ENCODE peak calls at places on chromosomes 16 and 17, in seven cellular contexts. X is CD8-positive, alpha-beta T cell; A is spleen; P is heart right ventricle; S is AG04450; F is CD4-positive, alpha-beta memory T cell; C is aorta. E is an unnamed sample.

GRCh38 chr16:85651822-85652430 is 36.8 kb downstream of the GINS2 start:
- DNase-seq in X (no peak), A (no peak), P (peak), S (no peak), F (peak), C (no peak), E (peak)

GRCh38 chr16:67537270-67537635 is 8.6 kb downstream of the RIPOR1 start:
- DNase-seq in X (no peak), A (peak), P (peak), S (no peak), F (peak), C (peak), E (peak)

GRCh38 chr17:42521666-42522262 is 14.3 kb upstream of the NAGLU start:
- DNase-seq in X (no peak), A (peak), P (no peak), S (no peak), F (no peak), C (peak), E (no peak)

GRCh38 chr17:43341705-43342600 is 56.8 kb upstream of the ARL4D start:
- DNase-seq in X (no peak), A (no peak), P (no peak), S (no peak), F (no peak), C (no peak), E (no peak)

GRCh38 chr17:83037084-83037950 is 42.1 kb upstream of the METRNL start:
- DNase-seq in X (no peak), A (peak), P (no peak), S (no peak), F (no peak), C (no peak), E (no peak)

GRCh38 chr17:34639706-34640425 is 60.5 kb downstream of the TMEM132E start:
- DNase-seq in X (no peak), A (no peak), P (no peak), S (no peak), F (no peak), C (no peak), E (no peak)

GRCh38 chr16:27123795-27124194 is 57.1 kb downstream of the C16orf82 start:
- DNase-seq in X (no peak), A (no peak), P (no peak), S (no peak), F (no peak), C (no peak), E (no peak)

GRCh38 chr16:48498761-48499600 is 111.0 kb downstream of the N4BP1 start:
- DNase-seq in X (no peak), A (peak), P (no peak), S (no peak), F (no peak), C (no peak), E (no peak)

GRCh38 chr16:4489030-4489429 is 12.8 kb downstream of the HMOX2 start:
- DNase-seq in X (no peak), A (no peak), P (no peak), S (peak), F (no peak), C (no peak), E (no peak)

GRCh38 chr16:81004646-81005353 is 1.9 kb downstream of the CMC2 start:
- DNase-seq in X (no peak), A (no peak), P (no peak), S (peak), F (peak), C (no peak), E (no peak)

GRCh38 chr16:15482068-15482747 is 47.8 kb downstream of the BMERB1 start:
- DNase-seq in X (no peak), A (no peak), P (no peak), S (peak), F (no peak), C (peak), E (no peak)

GRCh38 chr16:81357711-81358270 is 43.0 kb downstream of the GAN start:
- DNase-seq in X (no peak), A (no peak), P (no peak), S (no peak), F (no peak), C (no peak), E (no peak)

GRCh38 chr17:44540246-44541084 is 16.8 kb upstream of the FZD2 start:
- DNase-seq in X (no peak), A (no peak), P (no peak), S (no peak), F (no peak), C (no peak), E (no peak)

GRCh38 chr17:44541884-44542581 is 15.3 kb upstream of the FZD2 start:
- DNase-seq in X (no peak), A (no peak), P (no peak), S (no peak), F (no peak), C (no peak), E (no peak)

GRCh38 chr17:44546711-44547606 is 10.3 kb upstream of the FZD2 start:
- DNase-seq in X (no peak), A (no peak), P (no peak), S (no peak), F (no peak), C (no peak), E (no peak)

GRCh38 chr17:44543905-44544523 is 13.3 kb upstream of the FZD2 start:
- DNase-seq in X (no peak), A (no peak), P (no peak), S (no peak), F (no peak), C (no peak), E (no peak)

GRCh38 chr17:44543213-44543904 is 13.9 kb upstream of the FZD2 start:
- DNase-seq in X (no peak), A (no peak), P (no peak), S (peak), F (no peak), C (no peak), E (no peak)
- H3K27ac ChIP-seq in X (no peak), A (no peak), P (no peak), S (peak), F (no peak), C (peak), E (peak)

GRCh38 chr17:22512057-22512456 is 819.7 kb downstream of the KCNJ18 start:
- DNase-seq in X (no peak), A (no peak), P (no peak), S (no peak), F (no peak), C (no peak), E (no peak)

GRCh38 chr17:22510504-22510903 is 818.2 kb downstream of the KCNJ18 start:
- DNase-seq in X (no peak), A (no peak), P (no peak), S (no peak), F (no peak), C (no peak), E (no peak)

GRCh38 chr17:22512506-22512905 is 820.2 kb downstream of the KCNJ18 start:
- DNase-seq in X (no peak), A (no peak), P (no peak), S (no peak), F (no peak), C (no peak), E (no peak)

GRCh38 chr17:22512997-22513538 is 820.7 kb downstream of the KCNJ18 start:
- DNase-seq in X (no peak), A (no peak), P (no peak), S (no peak), F (no peak), C (no peak), E (no peak)

DNA sequence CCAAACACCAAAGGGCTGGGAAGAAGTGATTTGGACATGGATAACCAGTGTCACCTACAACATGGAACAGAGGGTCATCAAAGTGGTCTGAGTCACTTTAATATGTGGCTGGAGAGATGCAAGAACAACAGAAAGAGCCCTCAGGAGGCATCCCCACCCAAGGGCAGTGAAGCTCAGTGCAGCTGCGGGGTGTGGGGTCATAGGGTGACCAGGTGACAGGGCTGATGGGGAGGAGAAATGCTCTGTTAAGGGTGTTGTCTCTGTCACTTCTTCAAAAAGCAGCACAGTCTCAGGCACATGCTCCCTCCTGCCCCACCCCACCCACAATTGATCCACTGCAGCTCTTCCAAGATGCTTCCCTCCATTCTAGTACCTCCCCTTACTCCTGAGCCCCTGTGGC is 819.1 kb downstream of the KCNJ18 start:
- DNase-seq in X (no peak), A (no peak), P (no peak), S (no peak), F (no peak), C (no peak), E (no peak)
- H3K27ac ChIP-seq in X (no peak), A (no peak), P (no peak), S (no peak), F (no peak), C (no peak), E (no peak)

GRCh38 chr17:78175643-78175981 is 7.2 kb downstream of the SYNGR2 start:
- DNase-seq in X (no peak), A (no peak), P (no peak), S (no peak), F (no peak), C (no peak), E (no peak)
- H3K27ac ChIP-seq in X (no peak), A (peak), P (peak), S (no peak), F (no peak), C (peak), E (peak)

GRCh38 chr17:4345569-4345968 is 20.9 kb downstream of the UBE2G1 start:
- DNase-seq in X (no peak), A (no peak), P (no peak), S (no peak), F (no peak), C (no peak), E (no peak)
- H3K27ac ChIP-seq in X (no peak), A (no peak), P (peak), S (no peak), F (no peak), C (no peak), E (no peak)

GRCh38 chr17:67841992-67842391 is 16.7 kb downstream of the BPTF start:
- DNase-seq in X (no peak), A (no peak), P (no peak), S (no peak), F (no peak), C (no peak), E (no peak)

GRCh38 chr17:67836205-67836987 is 11.1 kb downstream of the BPTF start:
- DNase-seq in X (no peak), A (no peak), P (no peak), S (peak), F (no peak), C (no peak), E (no peak)

GRCh38 chr17:67834634-67835033 is 9.3 kb downstream of the BPTF start:
- DNase-seq in X (no peak), A (no peak), P (no peak), S (no peak), F (no peak), C (no peak), E (no peak)

GRCh38 chr17:67833946-67834631 is 8.8 kb downstream of the BPTF start:
- DNase-seq in X (no peak), A (no peak), P (no peak), S (no peak), F (no peak), C (no peak), E (no peak)

GRCh38 chr17:67837965-67838364 is 12.7 kb downstream of the BPTF start:
- DNase-seq in X (no peak), A (no peak), P (no peak), S (no peak), F (no peak), C (no peak), E (no peak)
- H3K27ac ChIP-seq in X (no peak), A (no peak), P (no peak), S (no peak), F (no peak), C (no peak), E (no peak)

DNA sequence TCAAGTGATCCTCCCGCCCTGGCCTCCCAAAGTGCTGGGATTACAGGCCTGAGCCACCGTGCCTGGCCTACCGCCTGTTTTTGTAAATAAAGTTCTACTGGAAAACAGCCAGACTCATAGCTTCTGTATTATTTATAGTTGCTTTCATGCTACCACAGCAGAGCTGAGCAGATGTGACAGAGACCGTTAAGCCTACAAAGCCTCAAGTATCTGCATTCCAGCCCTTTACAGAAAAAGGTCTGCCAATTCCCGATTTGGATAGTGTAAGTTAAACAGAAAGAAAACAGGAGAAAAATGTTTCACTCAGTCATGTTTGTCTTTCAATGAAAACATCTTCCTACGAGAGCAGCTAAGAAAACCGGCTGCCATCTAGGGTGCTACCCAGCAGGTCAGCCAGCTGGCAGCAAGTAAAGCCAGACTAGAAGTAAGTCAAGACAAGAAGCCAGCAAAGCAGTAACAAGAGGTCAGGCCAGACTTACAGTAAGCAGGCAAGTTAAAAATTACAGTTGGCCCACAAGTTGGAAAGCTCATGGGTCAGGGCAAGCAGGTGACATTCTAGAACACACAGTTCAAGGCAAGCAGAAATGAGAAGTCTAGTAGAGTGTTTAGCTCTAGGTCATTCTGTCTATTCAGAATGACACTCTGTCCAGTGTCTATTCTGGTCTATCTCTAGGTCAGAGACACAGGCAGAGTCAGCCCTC is 17.7 kb downstream of the NCBP3 start:
- DNase-seq in X (no peak), A (no peak), P (no peak), S (peak), F (no peak), C (no peak), E (no peak)
- H3K27ac ChIP-seq in X (no peak), A (no peak), P (peak), S (peak), F (no peak), C (peak), E (no peak)

GRCh38 chr17:75289122-75289831 is at the start of gene SLC25A19:
- DNase-seq in X (peak), A (peak), P (peak), S (peak), F (peak), C (peak), E (peak)

GRCh38 chr17:75289832-75290337 is 652 bp upstream of the SLC25A19 start:
- DNase-seq in X (peak), A (peak), P (peak), S (no peak), F (peak), C (peak), E (peak)

GRCh38 chr17:75288359-75288758 is 874 bp downstream of the SLC25A19 start:
- DNase-seq in X (no peak), A (no peak), P (no peak), S (no peak), F (no peak), C (no peak), E (no peak)

GRCh38 chr17:75287221-75287620 is 2.0 kb downstream of the SLC25A19 start:
- DNase-seq in X (no peak), A (no peak), P (no peak), S (no peak), F (no peak), C (no peak), E (no peak)

DNA sequence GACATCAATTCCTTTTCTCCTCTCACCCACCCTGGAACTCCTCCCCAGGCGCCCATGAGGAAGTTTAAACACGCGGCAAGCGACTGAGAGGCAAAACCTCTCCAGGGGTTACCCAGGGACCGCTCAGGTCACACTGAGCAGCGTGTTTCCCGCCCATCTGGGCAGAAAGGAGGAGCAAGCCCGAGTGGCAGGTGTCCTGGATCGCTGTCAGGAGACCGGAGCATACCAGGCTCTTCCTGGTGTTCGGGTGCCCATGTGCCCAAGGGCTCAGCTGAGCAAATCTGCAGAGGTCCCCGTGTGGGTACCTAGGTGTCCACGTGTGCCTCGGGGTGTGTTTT is 480 bp downstream of the SLC25A19 start:
- DNase-seq in X (no peak), A (no peak), P (no peak), S (no peak), F (no peak), C (peak), E (peak)
- H3K27ac ChIP-seq in X (peak), A (peak), P (no peak), S (peak), F (peak), C (peak), E (peak)

GRCh38 chr16:78402797-78403196 is 303.3 kb downstream of the WWOX start:
- DNase-seq in X (no peak), A (no peak), P (no peak), S (no peak), F (no peak), C (no peak), E (no peak)

GRCh38 chr16:78405833-78406232 is 306.4 kb downstream of the WWOX start:
- DNase-seq in X (no peak), A (no peak), P (no peak), S (no peak), F (no peak), C (no peak), E (no peak)

GRCh38 chr16:78407191-78407590 is 307.7 kb downstream of the WWOX start:
- DNase-seq in X (no peak), A (no peak), P (no peak), S (no peak), F (no peak), C (no peak), E (no peak)
- H3K27ac ChIP-seq in X (no peak), A (no peak), P (no peak), S (no peak), F (no peak), C (no peak), E (no peak)

DNA sequence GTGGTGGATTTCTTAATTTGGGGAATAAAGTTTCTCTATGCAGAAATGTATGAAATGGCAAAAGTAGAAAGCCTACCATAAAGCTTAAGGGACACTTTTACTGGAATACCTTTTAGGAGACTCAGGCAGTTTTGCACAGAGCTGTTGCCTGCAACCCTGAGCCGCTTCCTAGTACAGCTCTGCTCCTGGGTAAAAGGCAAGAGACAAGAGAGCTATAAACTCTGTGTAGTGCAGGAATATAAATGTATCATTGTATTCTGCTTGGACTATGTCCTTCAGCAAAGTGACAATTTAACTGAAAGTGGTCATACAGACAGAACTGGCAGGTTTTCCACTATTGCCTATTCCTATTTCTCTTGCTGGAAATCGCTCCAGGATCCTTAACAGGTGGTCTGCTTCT is 65.3 kb upstream of the MYOCD start:
- DNase-seq in X (no peak), A (no peak), P (no peak), S (no peak), F (no peak), C (no peak), E (no peak)
- H3K27ac ChIP-seq in X (no peak), A (no peak), P (no peak), S (no peak), F (no peak), C (no peak), E (no peak)

E was measured in left lung.